ENCODE peak calls at places on chromosomes 13 and 19, in four cellular contexts. One of them, this sample, is unnamed.

GRCh38 chr13:45807520-45808099 is 43.9 kb downstream of the SIAH3 start:
- DNase-seq in H1: no peak
- DNase-seq in mesendoderm: peak
- DNase-seq in H9: peak
- DNase-seq in this sample: peak

GRCh38 chr13:63773476-63773875 is 2357.8 kb upstream of the PCDH20 start:
- DNase-seq in H1: no peak
- DNase-seq in mesendoderm: no peak
- DNase-seq in H9: no peak
- DNase-seq in this sample: no peak

GRCh38 chr13:30292325-30292724 is 15.0 kb downstream of the KATNAL1 start:
- DNase-seq in mesendoderm: no peak
- DNase-seq in H1: no peak
- DNase-seq in H9: no peak
- DNase-seq in this sample: no peak

GRCh38 chr19:40592170-40592569 is 9.0 kb upstream of the LTBP4 start:
- DNase-seq in H9: peak
- DNase-seq in mesendoderm: peak
- DNase-seq in H1: no peak
- DNase-seq in this sample: peak

GRCh38 chr19:11578342-11579142 is 1.1 kb upstream of the ACP5 start:
- DNase-seq in H9: peak
- DNase-seq in H1: peak
- DNase-seq in mesendoderm: peak
- DNase-seq in this sample: no peak

GRCh38 chr13:112744306-112745021 is 54.6 kb downstream of the ATP11A start:
- DNase-seq in mesendoderm: no peak
- DNase-seq in H9: no peak
- DNase-seq in H1: no peak
- DNase-seq in this sample: peak

GRCh38 chr13:32314968-32315254 is 252 bp downstream of the ZAR1L start:
- DNase-seq in mesendoderm: peak
- DNase-seq in H1: no peak
- DNase-seq in H9: no peak
- DNase-seq in this sample: peak

GRCh38 chr19:1250374-1251232 is 2.2 kb downstream of the MIDN start:
- DNase-seq in H1: no peak
- DNase-seq in H9: no peak
- DNase-seq in mesendoderm: peak
- DNase-seq in this sample: peak

GRCh38 chr19:41323430-41324125 is 13.6 kb downstream of the CCDC97 start:
- DNase-seq in H1: no peak
- DNase-seq in mesendoderm: peak
- DNase-seq in H9: peak
- DNase-seq in this sample: peak

GRCh38 chr19:17933414-17934129 is 757 bp downstream of the CCDC124 start:
- DNase-seq in H1: no peak
- DNase-seq in mesendoderm: no peak
- DNase-seq in H9: no peak
- DNase-seq in this sample: peak

GRCh38 chr13:27663947-27664346 is 42.3 kb downstream of the POLR1D start:
- DNase-seq in mesendoderm: peak
- DNase-seq in H9: peak
- DNase-seq in H1: no peak
- DNase-seq in this sample: no peak

GRCh38 chr19:28426902-28427232 is 786.1 kb downstream of the UQCRFS1 start:
- DNase-seq in H9: peak
- DNase-seq in mesendoderm: peak
- DNase-seq in H1: no peak
- DNase-seq in this sample: no peak

GRCh38 chr19:50649433-50650391 is at the start of gene C19orf81:
- DNase-seq in H9: peak
- DNase-seq in mesendoderm: peak
- DNase-seq in H1: peak
- DNase-seq in this sample: peak

GRCh38 chr19:56595548-56595899 is 422 bp downstream of the ZNF71 start:
- DNase-seq in H9: no peak
- DNase-seq in H1: no peak
- DNase-seq in mesendoderm: no peak
- DNase-seq in this sample: peak

GRCh38 chr19:33293255-33294057 is 8.9 kb downstream of the CEBPA start:
- DNase-seq in mesendoderm: no peak
- DNase-seq in H1: no peak
- DNase-seq in H9: no peak
- DNase-seq in this sample: peak

GRCh38 chr19:6958786-6959185 is 62.4 kb downstream of the MBD3L2B start:
- DNase-seq in H9: no peak
- DNase-seq in mesendoderm: no peak
- DNase-seq in H1: no peak
- DNase-seq in this sample: no peak

GRCh38 chr13:74325106-74325505 is 190.9 kb upstream of the KLF12 start:
- DNase-seq in mesendoderm: no peak
- DNase-seq in H1: no peak
- DNase-seq in H9: no peak
- DNase-seq in this sample: peak

GRCh38 chr13:81639984-81640582 is 1299.2 kb upstream of the SPRY2 start:
- DNase-seq in H9: no peak
- DNase-seq in H1: peak
- DNase-seq in mesendoderm: no peak
- DNase-seq in this sample: no peak

GRCh38 chr13:38008636-38009035 is 139.1 kb upstream of the TRPC4 start:
- DNase-seq in H1: no peak
- DNase-seq in H9: no peak
- DNase-seq in mesendoderm: no peak
- DNase-seq in this sample: no peak

GRCh38 chr13:30145709-30146367 is 161.5 kb downstream of the KATNAL1 start:
- DNase-seq in mesendoderm: no peak
- DNase-seq in H1: no peak
- DNase-seq in H9: no peak
- DNase-seq in this sample: no peak

GRCh38 chr13:97879646-97880297 is 73.7 kb upstream of the IPO5 start:
- DNase-seq in H9: no peak
- DNase-seq in H1: no peak
- DNase-seq in mesendoderm: peak
- DNase-seq in this sample: peak

GRCh38 chr13:113747291-113747833 is 11.7 kb upstream of the TMEM255B start:
- DNase-seq in mesendoderm: no peak
- DNase-seq in H9: no peak
- DNase-seq in H1: no peak
- DNase-seq in this sample: no peak

GRCh38 chr13:40438999-40439797 is 227.2 kb downstream of the FOXO1 start:
- DNase-seq in H1: no peak
- DNase-seq in mesendoderm: no peak
- DNase-seq in H9: no peak
- DNase-seq in this sample: no peak

GRCh38 chr19:55641376-55642152 is 762 bp downstream of the ZNF580 start:
- DNase-seq in mesendoderm: peak
- DNase-seq in H9: no peak
- DNase-seq in H1: no peak
- DNase-seq in this sample: peak

GRCh38 chr19:17834350-17835181 is 13.2 kb downstream of the JAK3 start:
- DNase-seq in H1: peak
- DNase-seq in mesendoderm: peak
- DNase-seq in H9: peak
- DNase-seq in this sample: no peak

GRCh38 chr13:72839831-72840426 is 58.0 kb downstream of the PIBF1 start:
- DNase-seq in H1: peak
- DNase-seq in H9: peak
- DNase-seq in mesendoderm: peak
- DNase-seq in this sample: peak

GRCh38 chr19:31149306-31149975 is 199.8 kb downstream of the TSHZ3 start:
- DNase-seq in mesendoderm: no peak
- DNase-seq in H9: no peak
- DNase-seq in H1: no peak
- DNase-seq in this sample: peak

GRCh38 chr13:74210693-74211393 is 76.6 kb upstream of the KLF12 start:
- DNase-seq in H1: no peak
- DNase-seq in mesendoderm: no peak
- DNase-seq in H9: no peak
- DNase-seq in this sample: peak

GRCh38 chr19:10766681-10767201 is 48.9 kb downstream of the DNM2 start:
- DNase-seq in H1: no peak
- DNase-seq in mesendoderm: no peak
- DNase-seq in H9: no peak
- DNase-seq in this sample: peak

GRCh38 chr13:92967923-92968322 is 258.7 kb upstream of the GPC6 start:
- DNase-seq in H9: no peak
- DNase-seq in mesendoderm: peak
- DNase-seq in H1: no peak
- DNase-seq in this sample: peak

GRCh38 chr19:33634361-33635091 is 12.8 kb downstream of the CHST8 start:
- DNase-seq in H9: peak
- DNase-seq in H1: no peak
- DNase-seq in mesendoderm: no peak
- DNase-seq in this sample: no peak

GRCh38 chr19:32570081-32570785 is 10.8 kb upstream of the PDCD5 start:
- DNase-seq in mesendoderm: peak
- DNase-seq in H9: peak
- DNase-seq in H1: peak
- DNase-seq in this sample: peak

GRCh38 chr19:5321851-5322681 is 18.5 kb downstream of the PTPRS start:
- DNase-seq in H1: no peak
- DNase-seq in H9: no peak
- DNase-seq in mesendoderm: no peak
- DNase-seq in this sample: no peak

GRCh38 chr19:2032296-2032941 is 16.9 kb upstream of the BTBD2 start:
- DNase-seq in mesendoderm: no peak
- DNase-seq in H9: peak
- DNase-seq in H1: peak
- DNase-seq in this sample: peak

GRCh38 chr19:38441660-38442348 is 8.3 kb downstream of the RYR1 start:
- DNase-seq in H9: peak
- DNase-seq in H1: peak
- DNase-seq in mesendoderm: peak
- DNase-seq in this sample: no peak

GRCh38 chr19:58035863-58036262 is 2.0 kb downstream of the ZSCAN1 start:
- DNase-seq in H9: no peak
- DNase-seq in mesendoderm: no peak
- DNase-seq in H1: no peak
- DNase-seq in this sample: no peak

GRCh38 chr19:22426901-22427300 is 4.8 kb upstream of the ZNF98 start:
- DNase-seq in H9: no peak
- DNase-seq in H1: no peak
- DNase-seq in mesendoderm: no peak
- DNase-seq in this sample: no peak

GRCh38 chr19:22427587-22428298 is 5.6 kb upstream of the ZNF98 start:
- DNase-seq in H1: no peak
- DNase-seq in mesendoderm: no peak
- DNase-seq in H9: no peak
- DNase-seq in this sample: no peak

GRCh38 chr19:22421797-22422196 is 349 bp downstream of the ZNF98 start:
- DNase-seq in H9: no peak
- DNase-seq in mesendoderm: no peak
- DNase-seq in H1: no peak
- DNase-seq in this sample: no peak

DNA sequence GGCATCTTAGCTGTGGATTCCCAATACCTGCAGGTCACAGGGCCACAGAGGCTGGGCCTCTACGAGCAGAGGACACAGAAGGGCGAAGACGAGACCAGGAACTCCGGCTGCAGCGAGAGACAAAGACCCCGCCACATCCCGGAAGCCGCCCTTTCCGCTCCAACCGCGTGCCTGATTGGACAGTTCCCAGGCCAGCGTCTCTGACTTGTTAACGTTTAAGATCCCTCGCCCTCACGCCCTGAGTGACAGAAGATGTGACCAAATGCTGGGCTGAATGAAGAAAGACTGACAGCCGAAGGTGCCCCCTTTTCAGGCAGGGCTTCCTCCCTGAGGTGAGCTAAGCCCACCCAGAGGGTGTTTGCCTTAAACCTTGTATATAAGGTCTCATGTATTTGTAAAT is at the start of gene ZNF98:
- DNase-seq in H9: no peak
- DNase-seq in H1: no peak
- DNase-seq in mesendoderm: no peak
- DNase-seq in this sample: no peak
- H4K5ac ChIP-seq in H9: no peak
- H4K5ac ChIP-seq in H1: no peak
- H4K5ac ChIP-seq in mesendoderm: no peak
- H4K5ac ChIP-seq in this sample: no peak

GRCh38 chr13:21100211-21100610 is 38.8 kb upstream of the LATS2 start:
- DNase-seq in H9: no peak
- DNase-seq in H1: no peak
- DNase-seq in mesendoderm: no peak
- DNase-seq in this sample: no peak
- H4K5ac ChIP-seq in H9: no peak
- H4K5ac ChIP-seq in H1: no peak
- H4K5ac ChIP-seq in mesendoderm: no peak
- H4K5ac ChIP-seq in this sample: no peak

DNA sequence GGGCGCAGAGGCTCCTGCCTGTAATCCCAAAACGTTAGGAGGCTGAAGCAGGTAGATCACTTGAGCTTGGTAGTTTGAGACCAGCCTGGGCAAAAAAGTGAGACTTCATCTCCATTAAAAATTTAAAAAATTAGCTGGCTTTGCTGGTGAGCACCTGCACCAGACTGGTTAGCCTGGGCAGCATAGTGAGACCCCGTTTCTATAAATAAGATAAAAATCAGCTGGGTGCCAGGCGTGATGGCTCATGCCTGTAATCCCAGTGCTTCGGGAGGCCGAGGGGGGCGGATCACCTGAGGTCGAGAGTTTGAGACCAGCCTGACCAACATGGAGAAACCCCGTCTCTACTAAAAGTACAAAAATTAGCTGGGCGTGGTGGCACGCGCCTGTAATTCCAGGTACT is 32.4 kb downstream of the DPRX start:
- DNase-seq in mesendoderm: no peak
- DNase-seq in H9: no peak
- DNase-seq in H1: no peak
- DNase-seq in this sample: no peak
- H4K5ac ChIP-seq in mesendoderm: no peak
- H4K5ac ChIP-seq in H9: no peak
- H4K5ac ChIP-seq in H1: no peak
- H4K5ac ChIP-seq in this sample: no peak

DNA sequence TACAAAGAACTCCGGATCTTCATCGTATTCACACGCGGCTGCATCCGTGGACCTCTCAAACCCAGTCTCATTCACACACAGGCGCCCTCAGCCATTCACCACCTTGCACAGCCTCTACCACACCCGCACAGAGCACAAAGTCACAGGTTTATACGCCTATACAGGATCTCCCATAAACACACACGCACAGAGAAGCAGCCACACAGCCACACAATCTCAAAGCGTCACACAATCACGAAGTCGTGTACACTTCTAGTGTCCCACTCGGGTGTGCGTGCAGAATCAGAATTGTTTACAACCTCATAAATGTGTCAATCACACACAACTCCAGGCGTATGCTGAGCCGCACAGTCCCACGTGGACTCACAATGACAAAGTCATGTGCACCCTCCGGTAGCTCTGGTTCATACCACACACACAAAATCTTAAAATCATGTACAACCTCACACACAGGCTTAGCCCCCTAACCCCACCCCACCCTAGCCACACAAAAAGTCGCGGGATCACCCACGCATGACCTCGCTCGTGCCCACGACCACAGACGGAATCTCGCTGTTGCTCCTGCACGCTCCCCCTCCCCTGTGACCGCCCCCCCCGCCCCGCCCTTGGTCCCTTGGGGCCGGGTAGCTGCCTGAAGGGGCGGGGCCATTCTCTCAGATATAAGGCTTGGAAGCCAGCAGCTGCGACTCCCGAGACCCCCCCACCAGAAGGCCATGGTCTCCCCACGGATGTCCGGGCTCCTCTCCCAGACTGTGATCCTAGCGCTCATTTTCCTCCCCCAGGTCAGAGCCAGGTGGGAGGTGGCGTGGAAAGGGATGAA is at the start of gene DLL3:
- DNase-seq in H9: peak
- DNase-seq in H1: peak
- DNase-seq in mesendoderm: peak
- DNase-seq in this sample: peak
- H4K5ac ChIP-seq in H9: no peak
- H4K5ac ChIP-seq in H1: peak
- H4K5ac ChIP-seq in mesendoderm: no peak
- H4K5ac ChIP-seq in this sample: no peak